ENCODE peak calls at places on chromosome 12, in seven cellular contexts. X is fibroblast of gingiva; P is RPMI7951; I is activated T-cell treated with anti-CD3 and anti-CD28 coated beads, Interleukin-2, amount 50 U/mL, for 48 hours; N is NCI-H2227 treated with DMSO at 0.1 percent for 48 hours; D is GM12878; S is mammary epithelial cell. A is an unnamed sample.

GRCh38 chr12:128455849-128456248 is 188.9 kb downstream of the TMEM132C start:
- DNase-seq in D (no peak), N (no peak), I (no peak), X (no peak), P (no peak), S (no peak), A (no peak)

GRCh38 chr12:6273209-6273928 is 37.1 kb upstream of the PLEKHG6 start:
- DNase-seq in S (no peak), P (no peak), I (no peak), D (no peak), X (no peak), N (no peak), A (no peak)

GRCh38 chr12:1972260-1972659 is 32.0 kb downstream of the DCP1B start:
- DNase-seq in P (peak), N (no peak), D (no peak), I (no peak), X (no peak), S (peak), A (no peak)

GRCh38 chr12:66188584-66189475 is at the start of gene IRAK3:
- DNase-seq in P (peak), N (no peak), I (peak), X (peak), D (no peak), S (peak), A (peak)

GRCh38 chr12:55974308-55974724 is 438 bp downstream of the RAB5B start:
- DNase-seq in P (peak), N (no peak), I (no peak), D (no peak), X (peak), S (peak), A (peak)

GRCh38 chr12:40262657-40263056 is 37.9 kb downstream of the LRRK2 start:
- DNase-seq in X (no peak), S (no peak), D (peak), I (no peak), P (no peak), N (no peak), A (no peak)

GRCh38 chr12:91178139-91178561 is 4.5 kb downstream of the DCN start:
- DNase-seq in P (peak), I (no peak), D (no peak), S (peak), X (peak), N (no peak), A (no peak)

GRCh38 chr12:79420146-79420618 is 270.6 kb downstream of the PAWR start:
- DNase-seq in D (no peak), X (peak), S (peak), I (no peak), N (no peak), P (peak), A (no peak)

GRCh38 chr12:116773276-116773731 is 35.2 kb downstream of the RNFT2 start:
- DNase-seq in X (peak), S (peak), D (no peak), P (peak), I (no peak), N (no peak), A (no peak)

GRCh38 chr12:127339065-127339464 is 927.9 kb upstream of the TMEM132C start:
- DNase-seq in D (no peak), I (no peak), X (no peak), S (no peak), N (no peak), P (no peak), A (no peak)

GRCh38 chr12:53956251-53956887 is 1.7 kb downstream of the HOXC12 start:
- DNase-seq in D (no peak), X (no peak), P (no peak), N (no peak), I (no peak), S (no peak), A (no peak)

GRCh38 chr12:3216726-3217682 is 139.8 kb downstream of the TSPAN9 start:
- DNase-seq in S (peak), P (peak), X (peak), D (no peak), I (no peak), N (no peak), A (no peak)

GRCh38 chr12:15435597-15435996 is 113.3 kb downstream of the PTPRO start:
- DNase-seq in N (no peak), X (peak), S (no peak), I (no peak), P (no peak), D (no peak), A (no peak)

GRCh38 chr12:93402333-93403311 is 24.9 kb downstream of the NUDT4 start:
- DNase-seq in D (no peak), I (peak), P (no peak), X (no peak), N (no peak), S (no peak), A (no peak)

GRCh38 chr12:32843528-32844095 is 53.0 kb downstream of the PKP2 start:
- DNase-seq in D (no peak), P (no peak), X (no peak), I (no peak), S (peak), N (no peak), A (no peak)

GRCh38 chr12:59646636-59647035 is 50.8 kb downstream of the SLC16A7 start:
- DNase-seq in X (no peak), N (no peak), P (no peak), S (peak), D (no peak), I (no peak), A (no peak)

GRCh38 chr12:128551266-128552025 is 272.3 kb downstream of the SLC15A4 start:
- DNase-seq in N (no peak), S (no peak), I (no peak), D (no peak), P (no peak), X (no peak), A (no peak)

A was measured in stimulated activated naive CD8-positive, alpha-beta T cell treated with anti-CD3 and anti-CD28 coated beads, Interleukin-15, Interleukin-2, amounts not matched to agents 100 U/mL and 50 U/mL, for 24 hours.